ENCODE peak calls at places on chromosomes 3 and 15, in nine cellular contexts. V is uterus, O is B cell, X is activated gamma-delta T cell treated with Interleukin-2 at 50 U/mL for 16 hours, J is globus pallidus, M is right lobe of liver, G is fibroblast of mammary gland, B is cerebellar cortex, P is ELR. T is an unnamed sample.

GRCh38 chr15:66472176-66472999 is 25.2 kb downstream of the SNAPC5 start:
- DNase-seq in B (no peak), P (no peak), M (no peak), G (peak), J (no peak), O (peak), V (no peak), X (peak), T (no peak)

GRCh38 chr3:8500208-8500961 is 1.2 kb upstream of the LMCD1 start:
- DNase-seq in X (no peak), V (no peak), M (no peak), B (peak), J (peak), P (no peak), O (no peak), G (peak), T (no peak)

GRCh38 chr15:80526556-80527340 is 122.6 kb downstream of the ARNT2 start:
- DNase-seq in J (no peak), O (no peak), P (no peak), X (no peak), G (peak), V (no peak), B (peak), M (no peak), T (no peak)

GRCh38 chr3:10517616-10518015 is 12.2 kb upstream of the ATP2B2 start:
- DNase-seq in O (no peak), G (no peak), X (no peak), B (peak), J (no peak), M (no peak), P (no peak), V (no peak), T (no peak)

GRCh38 chr3:52313774-52314188 is 2.3 kb upstream of the DNAH1 start:
- DNase-seq in J (no peak), O (peak), P (peak), X (no peak), G (peak), V (no peak), B (no peak), M (no peak), T (no peak)

GRCh38 chr3:29764059-29764458 is 483.2 kb downstream of the RBMS3 start:
- DNase-seq in G (peak), B (no peak), M (no peak), P (peak), X (no peak), O (no peak), J (no peak), V (no peak), T (peak)

GRCh38 chr3:12175844-12176453 is 17.2 kb upstream of the TIMP4 start:
- DNase-seq in M (peak), P (peak), O (no peak), X (no peak), J (peak), G (peak), B (peak), V (peak), T (no peak)

GRCh38 chr3:183159319-183159718 is 3.2 kb downstream of the LAMP3 start:
- DNase-seq in J (no peak), G (no peak), P (no peak), X (no peak), B (peak), M (no peak), O (no peak), V (no peak), T (no peak)

GRCh38 chr3:30075514-30075913 is 530.9 kb upstream of the TGFBR2 start:
- DNase-seq in B (no peak), M (no peak), J (no peak), V (no peak), O (no peak), X (no peak), G (no peak), P (no peak), T (no peak)

GRCh38 chr15:45441686-45442085 is 63.3 kb upstream of the GATM start:
- DNase-seq in P (no peak), G (no peak), X (no peak), M (no peak), B (no peak), J (no peak), V (no peak), O (no peak), T (no peak)

GRCh38 chr15:49620174-49620573 is 444 bp downstream of the FAM227B start:
- DNase-seq in M (no peak), P (peak), B (peak), O (no peak), J (no peak), G (peak), V (no peak), X (no peak), T (no peak)

GRCh38 chr3:194925614-194926013 is 239.9 kb downstream of the FAM43A start:
- DNase-seq in J (no peak), O (no peak), G (no peak), M (no peak), B (no peak), V (no peak), X (no peak), P (no peak), T (no peak)

GRCh38 chr15:31365655-31366127 is 39.1 kb downstream of the KLF13 start:
- DNase-seq in B (peak), V (peak), O (peak), J (peak), M (peak), P (peak), X (peak), G (peak), T (peak)

T was measured in smooth muscle cell of the brain vasculature.